ENCODE peak calls at places on chromosomes 2 and 18, in five cellular contexts. V is adipocyte, K is heart left ventricle, Y is pancreas, J is ovary. E is an unnamed sample.

GRCh38 chr2:130387071-130387400 is 31.2 kb downstream of the PTPN18 start:
- DNase-seq in J (no peak), Y (no peak), K (peak; percentile 48), V (no peak), E (no peak)

GRCh38 chr18:72830109-72830508 is 37.7 kb downstream of the NETO1 start:
- DNase-seq in Y (no peak), V (peak; percentile 38), K (peak; percentile 67), J (no peak), E (peak; percentile 10)

GRCh38 chr2:18516112-18516511 is 44.3 kb downstream of the RDH14 start:
- DNase-seq in J (no peak), V (peak; percentile 38), K (no peak), Y (no peak), E (no peak)

GRCh38 chr2:241869087-241869961 is at the start of gene RTP5:
- DNase-seq in K (peak; percentile 9), J (no peak), V (no peak), Y (no peak), E (no peak)

GRCh38 chr2:177338177-177338721 is 54.3 kb upstream of the AGPS start:
- DNase-seq in J (no peak), Y (no peak), V (peak; percentile 59), K (no peak), E (peak; percentile 15)

GRCh38 chr2:223725986-223726970 is 111.1 kb downstream of the AP1S3 start:
- DNase-seq in V (no peak), Y (no peak), K (no peak), J (no peak), E (no peak)

GRCh38 chr18:28793911-28794310 is 617.0 kb upstream of the CDH2 start:
- DNase-seq in K (no peak), V (peak; percentile 21), Y (no peak), J (no peak), E (no peak)

GRCh38 chr2:232491139-232491780 is 3.6 kb upstream of the ECEL1 start:
- DNase-seq in V (no peak), K (no peak), Y (no peak), J (no peak), E (no peak)

GRCh38 chr2:108910541-108911396 is 78.3 kb downstream of the EDAR start:
- DNase-seq in Y (no peak), K (no peak), J (no peak), V (no peak), E (no peak)

GRCh38 chr2:121147766-121148165 is 137.2 kb downstream of the TFCP2L1 start:
- DNase-seq in J (no peak), K (no peak), Y (no peak), V (no peak), E (no peak)

GRCh38 chr2:180478883-180479282 is 471.8 kb upstream of the CWC22 start:
- DNase-seq in J (no peak), Y (no peak), V (no peak), K (no peak), E (no peak)
- H3K36me3 ChIP-seq in J (no peaks in the 10 kb centered on the region), Y (no peaks in the 10 kb centered on the region), V (no peaks in the 10 kb centered on the region), K (no peaks in the 10 kb centered on the region), E (no peaks in the 10 kb centered on the region)

DNA sequence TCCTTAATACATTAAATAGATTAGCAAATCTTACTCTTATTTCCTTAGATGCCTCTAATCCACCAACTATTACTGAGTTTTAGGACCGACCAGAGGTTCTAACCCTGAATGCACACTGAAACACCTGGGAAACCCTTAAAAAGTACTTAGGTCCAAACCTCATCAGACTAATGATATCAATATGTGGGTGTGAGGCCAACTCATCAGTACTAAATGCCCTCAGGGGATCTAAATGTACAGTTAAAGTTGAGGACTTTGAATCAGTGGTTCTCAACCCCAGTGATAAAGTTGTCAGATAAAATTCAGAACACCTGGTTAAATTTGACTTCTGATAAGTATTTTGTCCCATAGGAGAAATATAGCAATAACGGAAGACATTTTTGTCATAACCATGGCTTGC is 20.9 kb downstream of the MMADHC start:
- DNase-seq in K (no peak), J (no peak), V (no peak), Y (no peak), E (no peak)
- H3K36me3 ChIP-seq in K (peaks cover 69% of the 10 kb centered on the region), J (no peaks in the 10 kb centered on the region), V (peaks cover 54% of the 10 kb centered on the region), Y (peaks cover 32% of the 10 kb centered on the region), E (peaks cover 41% of the 10 kb centered on the region)

GRCh38 chr2:144937066-144937465 is 417.1 kb upstream of the ZEB2 start:
- DNase-seq in V (no peak), K (no peak), Y (no peak), J (no peak), E (no peak)
- H3K36me3 ChIP-seq in V (no peaks in the 10 kb centered on the region), K (no peaks in the 10 kb centered on the region), Y (no peaks in the 10 kb centered on the region), J (no peaks in the 10 kb centered on the region), E (no peaks in the 10 kb centered on the region)

GRCh38 chr2:96616535-96616934 is 21.6 kb downstream of the KANSL3 start:
- DNase-seq in K (no peak), V (no peak), J (no peak), Y (no peak), E (no peak)
- H3K36me3 ChIP-seq in K (peaks cover 86% of the 10 kb centered on the region), V (peaks cover 34% of the 10 kb centered on the region), J (no peaks in the 10 kb centered on the region), Y (peaks cover 37% of the 10 kb centered on the region), E (peaks cover 70% of the 10 kb centered on the region)

GRCh38 chr18:58947136-58947732 is 82.6 kb downstream of the ZNF532 start:
- DNase-seq in J (no peak), Y (no peak), V (no peak), K (no peak), E (no peak)
- H3K36me3 ChIP-seq in J (no peaks in the 10 kb centered on the region), Y (no peaks in the 10 kb centered on the region), V (peaks cover 14% of the 10 kb centered on the region), K (peaks cover 51% of the 10 kb centered on the region), E (peaks cover 27% of the 10 kb centered on the region)

GRCh38 chr2:196783431-196784094 is 15.9 kb downstream of the GTF3C3 start:
- DNase-seq in K (no peak), J (no peak), Y (no peak), V (peak; percentile 21), E (no peak)
- H3K36me3 ChIP-seq in K (peaks cover 100% of the 10 kb centered on the region), J (no peaks in the 10 kb centered on the region), Y (peaks cover 54% of the 10 kb centered on the region), V (peaks cover 86% of the 10 kb centered on the region), E (peaks cover 81% of the 10 kb centered on the region)